ENCODE peak calls at places on chromosomes 13 and 19, in four cellular contexts. I is mammary epithelial cell, N is cardiac muscle cell, V is AG09309. B is an unnamed sample.

GRCh38 chr19:6677924-6678689 is 8.1 kb upstream of the TNFSF14 start:
- DNase-seq in I (peak), N (no peak), V (no peak), B (no peak)

GRCh38 chr19:54451997-54452396 is 3.0 kb downstream of the LENG8 start:
- DNase-seq in I (no peak), N (no peak), V (no peak), B (no peak)

GRCh38 chr19:3119782-3120380 is 16.0 kb upstream of the GNA15 start:
- DNase-seq in I (no peak), N (no peak), V (no peak), B (no peak)

GRCh38 chr19:56507446-56508281 is at the start of gene ZNF471:
- DNase-seq in I (peak), N (peak), V (peak), B (no peak)

GRCh38 chr19:35120492-35120891 is 4.9 kb downstream of the FXYD3 start:
- DNase-seq in I (peak), N (no peak), V (peak), B (no peak)

GRCh38 chr13:100646030-100646673 is 28.4 kb downstream of the TMTC4 start:
- DNase-seq in I (peak), N (peak), V (no peak), B (no peak)

GRCh38 chr13:19845758-19846157 is 17.7 kb downstream of the ZMYM5 start:
- DNase-seq in I (peak), N (no peak), V (peak), B (no peak)

GRCh38 chr13:100330662-100331061 is 241.8 kb downstream of the PCCA start:
- DNase-seq in I (no peak), N (no peak), V (no peak), B (no peak)

GRCh38 chr19:11453468-11454341 is 18.3 kb downstream of the PRKCSH start:
- DNase-seq in I (no peak), N (no peak), V (no peak), B (no peak)

GRCh38 chr19:37007587-37008220 is 70.5 kb upstream of the ZNF420 start:
- DNase-seq in I (peak), N (no peak), V (peak), B (no peak)

GRCh38 chr13:19927117-19927734 is 31.3 kb upstream of the ZMYM2 start:
- DNase-seq in I (peak), N (no peak), V (peak), B (no peak)

GRCh38 chr19:58059003-58059671 is at the start of gene ZNF135:
- DNase-seq in I (peak), N (peak), V (peak), B (peak)

GRCh38 chr19:16160943-16161560 is 12.3 kb downstream of the CIB3 start:
- DNase-seq in I (peak), N (no peak), V (peak), B (no peak)

GRCh38 chr19:28351761-28352160 is 861.2 kb downstream of the UQCRFS1 start:
- DNase-seq in I (peak), N (no peak), V (no peak), B (no peak)

GRCh38 chr19:33054623-33055022 is 10.1 kb downstream of the RHPN2 start:
- DNase-seq in I (peak), N (no peak), V (no peak), B (no peak)

GRCh38 chr13:64234255-64234654 is 2818.6 kb upstream of the PCDH20 start:
- DNase-seq in I (no peak), N (no peak), V (peak), B (no peak)

GRCh38 chr13:97631158-97631557 is 197.2 kb downstream of the RAP2A start:
- DNase-seq in I (no peak), N (no peak), V (no peak), B (no peak)
- TF ChIP-seq CTCF in I (no peak), N (no peak), V (peak), B (no peak)

GRCh38 chr13:33081666-33082065 is 65.4 kb downstream of the KL start:
- DNase-seq in I (no peak), N (no peak), V (no peak), B (no peak)

GRCh38 chr13:33079960-33080359 is 63.7 kb downstream of the KL start:
- DNase-seq in I (no peak), N (no peak), V (no peak), B (no peak)

GRCh38 chr13:33078268-33078667 is 62.0 kb downstream of the KL start:
- DNase-seq in I (no peak), N (no peak), V (no peak), B (no peak)

GRCh38 chr13:33083054-33083453 is 66.8 kb downstream of the KL start:
- DNase-seq in I (no peak), N (no peak), V (no peak), B (no peak)

GRCh38 chr13:33080962-33081655 is 64.9 kb downstream of the KL start:
- DNase-seq in I (no peak), N (no peak), V (no peak), B (no peak)
- TF ChIP-seq CTCF in I (no peak), N (no peak), V (no peak), B (no peak)

DNA sequence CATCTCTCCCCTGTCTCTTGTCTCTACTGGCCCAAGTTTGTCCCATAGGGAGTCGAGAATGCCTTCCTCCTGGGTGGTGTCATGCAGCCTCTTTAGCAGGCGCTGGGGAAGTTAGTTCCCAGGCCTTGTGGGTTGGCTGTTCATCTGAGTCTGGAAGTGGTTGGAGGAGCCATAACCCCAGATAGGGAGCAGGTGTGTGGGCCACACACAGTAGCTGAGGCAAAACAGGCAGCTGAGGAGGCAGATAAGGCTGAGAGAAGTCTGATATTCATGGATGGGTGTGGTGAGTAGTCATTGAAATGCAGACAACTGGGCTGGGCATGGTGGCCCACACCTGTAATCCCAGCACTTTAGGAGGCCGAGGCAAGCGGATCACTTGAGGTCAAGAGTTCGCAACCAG is 40.9 kb upstream of the KPNA3 start:
- DNase-seq in I (no peak), N (no peak), V (no peak), B (no peak)
- TF ChIP-seq CTCF in I (no peak), N (no peak), V (no peak), B (no peak)

GRCh38 chr13:29591310-29591709 is 4.2 kb downstream of the SLC7A1 start:
- DNase-seq in I (no peak), N (no peak), V (no peak), B (no peak)

GRCh38 chr13:29587645-29588044 is 7.8 kb downstream of the SLC7A1 start:
- DNase-seq in I (peak), N (no peak), V (no peak), B (no peak)

GRCh38 chr13:29593605-29594297 is 1.7 kb downstream of the SLC7A1 start:
- DNase-seq in I (no peak), N (no peak), V (no peak), B (no peak)

GRCh38 chr13:29589234-29589633 is 6.3 kb downstream of the SLC7A1 start:
- DNase-seq in I (peak), N (no peak), V (no peak), B (no peak)

DNA sequence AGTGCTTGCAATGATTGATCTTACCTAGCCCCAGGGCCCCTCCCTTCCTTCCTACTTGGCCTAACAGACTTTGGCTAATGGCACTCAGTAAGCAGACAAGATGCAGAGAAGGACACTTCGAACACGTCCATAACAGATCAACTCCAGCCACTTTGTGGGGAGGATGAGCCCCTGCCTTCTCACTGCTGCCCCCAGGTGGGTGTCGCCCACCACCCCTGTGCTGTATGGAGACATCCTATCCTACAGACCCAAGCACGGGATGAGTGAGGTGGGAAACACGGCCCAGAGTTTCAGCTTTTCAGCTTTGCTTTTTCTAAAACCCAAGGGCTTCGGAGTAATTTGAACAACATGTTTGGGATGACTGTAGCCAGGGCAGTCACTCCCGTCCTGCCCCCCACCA is 5.5 kb downstream of the SLC7A1 start:
- DNase-seq in I (no peak), N (no peak), V (no peak), B (no peak)
- TF ChIP-seq CTCF in I (no peak), N (peak), V (no peak), B (peak)

DNA sequence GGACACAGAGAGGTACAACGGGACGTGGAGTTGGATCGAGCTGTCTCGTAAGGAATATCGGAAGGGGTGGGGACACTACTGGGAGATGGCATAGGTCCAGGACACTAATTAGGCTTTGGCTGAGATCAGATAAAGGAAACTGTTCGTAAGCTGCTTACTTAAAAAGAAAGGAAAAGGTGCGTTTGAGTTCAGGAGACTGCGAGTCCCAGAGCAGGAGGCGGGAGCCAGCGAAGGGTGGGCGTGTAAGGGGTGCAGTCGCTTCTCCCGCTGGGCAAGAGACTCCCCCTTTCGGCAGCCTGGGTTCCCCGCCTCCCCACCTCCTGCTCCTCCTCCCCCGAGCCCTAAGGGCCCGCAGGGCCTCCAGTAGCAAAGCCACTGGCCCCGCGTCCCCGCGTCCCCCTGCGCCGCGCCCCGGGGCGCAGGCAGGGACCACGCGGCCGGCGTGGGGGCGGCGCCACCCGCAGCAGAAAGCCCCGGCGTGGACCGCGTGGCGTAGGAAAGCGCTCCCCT is 571 bp downstream of the ABCC4 start:
- DNase-seq in I (peak), N (peak), V (no peak), B (no peak)
- TF ChIP-seq CTCF in I (no peak), N (peak), V (peak), B (peak)

B was measured in osteocyte.